ENCODE peak calls at places on chromosome 10, in six cellular contexts. J is mesenteric fat pad; Q is HEK293T; G is activated CD4-positive, CD25-positive, alpha-beta regulatory T cell; A is LoVo; Y is H1. W is an unnamed sample.
A peak's percentile ranks its signal among the peaks of the same experiment; 100 is the strongest.

GRCh38 chr10:67036808-67037207 is 111.0 kb downstream of the LRRTM3 start:
- DNase-seq in J (no peak), Q (no peak), G (no peak), A (no peak), Y (no peak), W (no peak)

GRCh38 chr10:46229144-46229563 is 57.6 kb upstream of the ANTXRL start:
- DNase-seq in J (no peak), Q (peak; percentile 68), G (no peak), A (peak; percentile 8), Y (no peak), W (no peak)

GRCh38 chr10:78777466-78778256 is 291.1 kb upstream of the ZMIZ1 start:
- DNase-seq in J (peak; percentile 88), Q (peak; percentile 49), G (no peak), A (no peak), Y (no peak), W (no peak)

GRCh38 chr10:29897430-29897829 is 162.0 kb downstream of the JCAD start:
- DNase-seq in J (no peak), Q (no peak), G (no peak), A (no peak), Y (no peak), W (no peak)

GRCh38 chr10:86856156-86856555 is 99.7 kb downstream of the BMPR1A start:
- DNase-seq in J (no peak), Q (no peak), G (no peak), A (no peak), Y (no peak), W (no peak)

GRCh38 chr10:109324721-109325120 is 598.6 kb downstream of the XPNPEP1 start:
- DNase-seq in J (no peak), Q (no peak), G (no peak), A (no peak), Y (no peak), W (no peak)

GRCh38 chr10:25933653-25934608 is at the start of gene MYO3A:
- DNase-seq in J (no peak), Q (peak; percentile 34), G (no peak), A (no peak), Y (no peak), W (no peak)

GRCh38 chr10:87546971-87547413 is 42.3 kb downstream of the MINPP1 start:
- DNase-seq in J (no peak), Q (no peak), G (no peak), A (no peak), Y (no peak), W (no peak)

GRCh38 chr10:110992011-110992800 is 72.8 kb downstream of the SHOC2 start:
- DNase-seq in J (no peak), Q (no peak), G (no peak), A (no peak), Y (no peak), W (no peak)

GRCh38 chr10:121070257-121070656 is 219.1 kb downstream of the WDR11 start:
- DNase-seq in J (no peak), Q (peak; percentile 63), G (no peak), A (peak; percentile 28), Y (no peak), W (no peak)

GRCh38 chr10:100904903-100905302 is 7.9 kb upstream of the SLF2 start:
- DNase-seq in J (no peak), Q (no peak), G (no peak), A (no peak), Y (no peak), W (no peak)

GRCh38 chr10:26621889-26622681 is 75.4 kb upstream of the PDSS1 start:
- DNase-seq in J (no peak), Q (peak; percentile 65), G (no peak), A (peak; percentile 38), Y (no peak), W (no peak)

GRCh38 chr10:119538632-119539358 is 3.7 kb downstream of the RGS10 start:
- DNase-seq in J (no peak), Q (no peak), G (no peak), A (no peak), Y (no peak), W (no peak)

GRCh38 chr10:132213917-132214316 is 27.2 kb downstream of the DPYSL4 start:
- DNase-seq in J (no peak), Q (no peak), G (no peak), A (no peak), Y (no peak), W (no peak)

GRCh38 chr10:77030915-77031425 is 606.6 kb downstream of the KCNMA1 start:
- DNase-seq in J (no peak), Q (no peak), G (no peak), A (no peak), Y (no peak), W (no peak)

GRCh38 chr10:11661441-11661840 is 50.0 kb upstream of the USP6NL start:
- DNase-seq in J (peak; percentile 75), Q (no peak), G (no peak), A (no peak), Y (no peak), W (no peak)